ENCODE peak calls at places on chromosome 14, in seven cellular contexts. N is stimulated activated CD8-positive, alpha-beta memory T cell treated with anti-CD3 and anti-CD28 coated beads, Interleukin-2, amount 100 ng/mL, for 1 hour; D is central memory CD8-positive, alpha-beta T cell; O is globus pallidus; T is left ventricle myocardium inferior; J is prostate gland; Y is ELF-1. A is an unnamed sample.

GRCh38 chr14:50229646-50230045 is 1.7 kb downstream of the SOS2 start:
- DNase-seq in T (no peak), J (no peak), N (no peak), D (no peak), Y (no peak), O (no peak), A (no peak)

GRCh38 chr14:78446807-78447206 is 276.6 kb downstream of the NRXN3 start:
- DNase-seq in T (no peak), N (no peak), Y (peak), O (no peak), D (no peak), J (no peak), A (peak)

GRCh38 chr14:103527408-103528157 is 1.4 kb upstream of the TRMT61A start:
- DNase-seq in D (no peak), N (no peak), J (no peak), O (no peak), Y (peak), T (no peak), A (no peak)

GRCh38 chr14:63273717-63274673 is 44.7 kb downstream of the GPHB5 start:
- DNase-seq in J (no peak), O (no peak), N (no peak), D (no peak), T (peak), Y (no peak), A (no peak)

GRCh38 chr14:44979740-44980346 is 17.9 kb downstream of the TOGARAM1 start:
- DNase-seq in D (no peak), T (peak), Y (no peak), J (peak), N (no peak), O (no peak), A (no peak)

GRCh38 chr14:53391156-53391555 is 238.0 kb upstream of the DDHD1 start:
- DNase-seq in O (no peak), J (no peak), T (no peak), Y (no peak), N (no peak), D (no peak), A (no peak)

GRCh38 chr14:93301821-93302447 is 30.9 kb downstream of the BTBD7 start:
- DNase-seq in J (no peak), N (no peak), O (no peak), Y (peak), T (no peak), D (no peak), A (peak)

GRCh38 chr14:103095210-103095778 is 769 bp downstream of the EXOC3L4 start:
- DNase-seq in T (no peak), N (no peak), D (no peak), Y (no peak), O (no peak), J (no peak), A (no peak)

GRCh38 chr14:34750670-34751069 is 36.3 kb upstream of the CFL2 start:
- DNase-seq in Y (no peak), T (no peak), D (no peak), J (no peak), N (no peak), O (no peak), A (no peak)

GRCh38 chr14:74350944-74351323 is 2.7 kb downstream of the VRTN start:
- DNase-seq in Y (no peak), D (no peak), J (no peak), O (no peak), T (no peak), N (no peak), A (no peak)

GRCh38 chr14:106530423-106531107 is 1004.2 kb downstream of the TMEM121 start:
- DNase-seq in J (no peak), T (no peak), O (no peak), N (no peak), D (no peak), Y (peak), A (no peak)

GRCh38 chr14:105844810-105845724 is 318.7 kb downstream of the TMEM121 start:
- DNase-seq in J (no peak), N (no peak), O (no peak), T (no peak), Y (no peak), D (no peak), A (peak)

GRCh38 chr14:85744573-85744972 is 214.6 kb downstream of the FLRT2 start:
- DNase-seq in Y (no peak), T (no peak), D (no peak), O (no peak), J (no peak), N (no peak), A (no peak)

GRCh38 chr14:80447396-80447795 is 236.1 kb upstream of the DIO2 start:
- DNase-seq in J (no peak), D (no peak), Y (no peak), T (no peak), N (no peak), O (no peak), A (no peak)

GRCh38 chr14:61547186-61548121 is 147.9 kb upstream of the HIF1A start:
- DNase-seq in D (no peak), T (no peak), J (no peak), Y (peak), O (no peak), N (no peak), A (no peak)

GRCh38 chr14:67486890-67487289 is 1.6 kb downstream of the TMEM229B start:
- DNase-seq in Y (no peak), N (no peak), O (no peak), T (peak), D (no peak), J (no peak), A (no peak)

GRCh38 chr14:69792887-69793421 is 4.1 kb downstream of the SLC10A1 start:
- DNase-seq in J (no peak), D (no peak), N (no peak), O (no peak), Y (no peak), T (no peak), A (no peak)

GRCh38 chr14:86787782-86788181 is 1205.2 kb downstream of the GALC start:
- DNase-seq in T (no peak), Y (no peak), O (no peak), D (no peak), J (no peak), N (no peak), A (no peak)

GRCh38 chr14:27078176-27078575 is 480.3 kb upstream of the NOVA1 start:
- DNase-seq in O (no peak), N (no peak), Y (no peak), T (no peak), D (no peak), J (no peak), A (no peak)